ENCODE peak calls at places on chromosomes 3 and 15, in four cellular contexts. I is Caco-2, X is pancreas, L is activated B cell treated with CpG ODN at 0.5 μM for 24 hours. W is an unnamed sample.

GRCh38 chr3:159882784-159883779 is 105.6 kb upstream of the IL12A start:
- DNase-seq in X (no peak), I (no peak), L (no peak), W (peak; percentile 22)

GRCh38 chr3:116005404-116005803 is 382.1 kb downstream of the GAP43 start:
- DNase-seq in I (no peak), X (peak; percentile 17), L (no peak), W (peak; percentile 56)

GRCh38 chr3:190180268-190180667 is 59.6 kb upstream of the P3H2 start:
- DNase-seq in I (no peak), X (no peak), L (no peak), W (no peak)

GRCh38 chr15:52496776-52497470 is 31.8 kb downstream of the MYO5A start:
- DNase-seq in L (no peak), I (no peak), X (no peak), W (no peak)

GRCh38 chr3:188358787-188359493 is 205.0 kb downstream of the LPP start:
- DNase-seq in I (no peak), L (no peak), X (no peak), W (no peak)

GRCh38 chr15:38320181-38320580 is 67.5 kb downstream of the SPRED1 start:
- DNase-seq in L (no peak), X (no peak), I (no peak), W (no peak)

GRCh38 chr15:41024141-41024540 is 70.9 kb downstream of the CHAC1 start:
- DNase-seq in X (no peak), L (no peak), I (no peak), W (no peak)

GRCh38 chr15:64001148-64001547 is 45.1 kb downstream of the DAPK2 start:
- DNase-seq in L (no peak), I (no peak), X (no peak), W (no peak)

GRCh38 chr15:48147358-48147757 is 26.6 kb downstream of the SLC24A5 start:
- DNase-seq in L (no peak), I (no peak), X (no peak), W (no peak)

GRCh38 chr15:48400086-48400485 is 68.9 kb downstream of the DUT start:
- DNase-seq in I (no peak), L (no peak), X (no peak), W (no peak)

GRCh38 chr3:107897471-107898180 is 193.2 kb downstream of the CD47 start:
- DNase-seq in X (no peak), L (no peak), I (no peak), W (no peak)

GRCh38 chr3:68089572-68089991 is 435.2 kb upstream of the SUCLG2 start:
- DNase-seq in I (no peak), X (no peak), L (no peak), W (no peak)

GRCh38 chr3:69012836-69013255 is 638 bp downstream of the EOGT start:
- DNase-seq in I (peak; percentile 64), X (peak; percentile 43), L (peak; percentile 57), W (peak; percentile 69)

GRCh38 chr15:80660114-80660513 is 35.0 kb upstream of the ABHD17C start:
- DNase-seq in L (no peak), I (peak; percentile 63), X (no peak), W (peak; percentile 40)

GRCh38 chr15:71333839-71334238 is 218.6 kb downstream of the THSD4 start:
- DNase-seq in L (no peak), X (no peak), I (no peak), W (no peak)

GRCh38 chr3:148790841-148791240 is 36.8 kb upstream of the CPB1 start:
- DNase-seq in I (no peak), X (peak; percentile 45), L (no peak), W (no peak)

GRCh38 chr3:61449327-61450040 is 111.9 kb upstream of the PTPRG start:
- DNase-seq in I (peak; percentile 44), X (no peak), L (no peak), W (no peak)

GRCh38 chr15:88878720-88879184 is 16.6 kb downstream of the HAPLN3 start:
- DNase-seq in X (peak; percentile 26), L (no peak), I (peak; percentile 68), W (peak; percentile 84)
- TF ChIP-seq CTCF in X (peak; percentile 22), L (no peak), I (peak; percentile 76), W (peak; percentile 85)

GRCh38 chr15:66826504-66826903 is 124.5 kb downstream of the SMAD6 start:
- DNase-seq in I (no peak), X (no peak), L (no peak), W (no peak)
- TF ChIP-seq CTCF in I (no peak), X (no peak), L (no peak), W (no peak)

GRCh38 chr3:16601539-16602005 is 3.7 kb downstream of the DAZL start:
- DNase-seq in L (no peak), I (no peak), X (no peak), W (no peak)

GRCh38 chr3:16604887-16605602 is at the start of gene DAZL:
- DNase-seq in L (no peak), X (no peak), I (no peak), W (no peak)

GRCh38 chr3:16599694-16600093 is 5.5 kb downstream of the DAZL start:
- DNase-seq in L (no peak), X (no peak), I (no peak), W (no peak)

GRCh38 chr3:16604433-16604832 is 790 bp downstream of the DAZL start:
- DNase-seq in X (no peak), I (no peak), L (no peak), W (no peak)

DNA sequence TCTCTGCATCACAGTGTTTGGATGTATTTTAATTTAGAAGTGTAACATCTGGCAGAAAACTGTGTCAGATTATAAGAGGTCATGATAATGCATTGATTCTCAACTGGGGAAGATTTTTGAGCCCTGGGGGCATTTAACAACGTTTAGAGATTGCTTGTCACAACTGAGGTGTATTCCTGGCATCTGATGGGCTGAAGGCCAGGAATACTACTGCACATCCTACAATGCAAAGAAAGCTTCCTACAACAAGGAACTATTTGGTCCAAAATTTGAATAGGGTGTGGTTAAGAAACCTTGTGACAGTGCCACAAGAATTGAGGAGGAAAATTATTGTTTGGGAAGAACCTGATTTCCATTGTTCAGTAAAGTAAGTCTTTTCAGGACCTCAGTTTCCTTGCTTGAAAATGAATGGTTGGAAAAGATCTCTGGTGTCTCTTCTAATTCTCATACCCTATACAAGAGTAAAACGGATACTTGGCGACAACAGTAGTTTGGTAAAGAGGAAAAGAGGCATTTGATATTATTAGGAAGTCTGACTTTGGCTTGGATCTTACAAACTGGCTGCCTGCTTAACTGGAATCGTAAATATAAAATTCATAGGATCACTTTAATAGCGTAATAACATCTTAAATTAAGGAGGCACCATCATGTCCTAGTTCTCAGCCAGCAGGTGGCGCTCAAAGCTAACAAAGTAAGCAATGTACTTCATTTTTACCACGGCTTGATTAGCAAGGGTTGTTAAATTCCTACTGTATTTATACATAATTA is 4.3 kb downstream of the DAZL start:
- DNase-seq in L (peak; percentile 54), X (peak; percentile 68), I (peak; percentile 57), W (peak; percentile 85)
- TF ChIP-seq CTCF in L (no peak), X (peak; percentile 67), I (peak; percentile 84), W (peak; percentile 94)

GRCh38 chr15:66496951-66497501 is 536 bp downstream of the SNAPC5 start:
- DNase-seq in I (no peak), X (no peak), L (no peak), W (no peak)

GRCh38 chr15:66494262-66494661 is 3.3 kb downstream of the SNAPC5 start:
- DNase-seq in X (no peak), I (no peak), L (no peak), W (no peak)

GRCh38 chr15:66497502-66498455 is at the start of gene SNAPC5:
- DNase-seq in L (peak; percentile 97), I (peak; percentile 97), X (peak; percentile 95), W (peak; percentile 99)

GRCh38 chr15:66502491-66502890 is 2.2 kb downstream of the RPL4 start:
- DNase-seq in X (no peak), L (no peak), I (no peak), W (no peak)

DNA sequence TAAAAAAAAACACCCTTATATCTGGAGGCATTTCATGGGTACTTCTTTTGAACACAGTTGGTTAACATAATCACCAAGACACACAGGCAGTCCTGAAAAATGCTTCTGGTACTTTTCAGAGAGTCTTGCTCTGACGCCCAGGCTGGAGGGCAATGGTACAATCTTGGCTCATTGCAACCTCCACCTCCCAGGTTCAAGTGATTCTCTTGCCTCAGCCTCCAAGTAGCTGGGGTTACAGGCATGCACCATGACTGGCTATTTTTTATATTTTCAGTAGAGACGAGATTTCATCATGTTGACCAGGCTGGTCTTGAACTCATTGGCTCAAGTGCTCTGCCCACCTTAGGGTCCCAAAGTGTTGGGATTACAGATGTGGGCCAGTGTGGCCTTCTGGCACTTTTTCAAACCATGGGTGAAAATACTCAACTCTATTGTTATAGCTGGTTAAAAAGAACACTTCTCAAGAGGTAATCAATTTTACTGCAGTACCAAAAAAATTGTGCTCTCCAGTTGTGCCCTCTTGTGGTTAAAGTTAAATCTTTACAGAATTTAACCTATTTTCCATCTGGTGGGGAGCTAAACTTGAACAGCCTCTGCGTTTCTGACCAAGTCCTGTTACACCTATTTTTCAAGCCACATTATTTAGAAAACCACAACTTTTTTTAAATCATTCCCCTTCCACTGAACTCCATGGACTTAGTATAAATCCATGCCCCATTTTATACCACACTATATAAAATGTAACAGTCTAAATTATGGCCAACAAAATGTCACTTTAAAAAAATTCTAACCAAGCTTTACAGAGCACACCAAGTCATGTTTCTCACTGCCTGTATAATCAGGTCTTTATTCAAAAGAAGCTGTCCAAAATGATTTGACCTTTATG is 1.2 kb upstream of the SNAPC5 start:
- DNase-seq in X (no peak), I (peak; percentile 38), L (no peak), W (no peak)
- TF ChIP-seq CTCF in X (no peak), I (peak; percentile 22), L (no peak), W (peak; percentile 38)

DNA sequence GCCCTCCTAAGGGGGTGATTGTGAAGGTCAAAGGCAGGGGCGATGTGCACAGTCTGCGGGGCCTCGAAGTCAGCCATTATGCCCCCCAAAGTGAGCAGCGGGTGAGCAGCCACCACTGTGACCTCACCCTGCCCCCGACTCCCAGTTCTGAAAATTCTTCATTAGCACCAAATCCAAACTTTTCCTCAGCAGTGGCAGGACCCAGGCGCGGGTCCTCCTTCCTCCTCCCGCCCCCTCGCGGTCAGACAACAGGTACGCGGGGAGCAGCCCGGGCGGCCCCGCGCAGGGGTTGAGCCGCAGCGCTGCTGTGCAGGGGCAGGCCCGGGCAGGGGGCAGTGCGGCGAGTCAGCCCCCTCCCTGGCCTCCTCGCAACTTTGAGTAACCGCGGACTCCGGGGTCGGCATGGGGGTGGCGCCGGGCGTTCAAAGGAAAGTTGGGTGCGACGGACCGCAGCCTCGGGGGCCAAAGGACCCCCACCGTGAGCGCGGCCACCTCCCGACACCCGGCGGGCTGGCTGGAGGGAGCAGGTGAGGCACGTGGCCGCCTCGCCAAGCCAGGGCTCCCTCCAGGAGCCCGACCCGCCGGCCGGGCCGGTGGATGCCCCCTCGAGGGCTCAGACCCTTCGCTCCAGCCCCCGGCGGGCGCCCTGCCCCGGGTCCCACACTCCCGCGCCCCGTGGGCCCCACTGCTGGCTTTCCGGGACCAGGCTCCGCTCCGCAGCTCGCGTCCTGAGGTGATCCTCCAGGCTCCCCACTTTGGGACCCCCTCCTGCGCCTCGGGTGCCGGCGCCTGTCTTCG is 49.4 kb upstream of the CCDC174 start:
- DNase-seq in X (no peak), I (peak; percentile 67), L (no peak), W (no peak)
- TF ChIP-seq CTCF in X (no peak), I (peak; percentile 45), L (no peak), W (peak; percentile 28)

DNA sequence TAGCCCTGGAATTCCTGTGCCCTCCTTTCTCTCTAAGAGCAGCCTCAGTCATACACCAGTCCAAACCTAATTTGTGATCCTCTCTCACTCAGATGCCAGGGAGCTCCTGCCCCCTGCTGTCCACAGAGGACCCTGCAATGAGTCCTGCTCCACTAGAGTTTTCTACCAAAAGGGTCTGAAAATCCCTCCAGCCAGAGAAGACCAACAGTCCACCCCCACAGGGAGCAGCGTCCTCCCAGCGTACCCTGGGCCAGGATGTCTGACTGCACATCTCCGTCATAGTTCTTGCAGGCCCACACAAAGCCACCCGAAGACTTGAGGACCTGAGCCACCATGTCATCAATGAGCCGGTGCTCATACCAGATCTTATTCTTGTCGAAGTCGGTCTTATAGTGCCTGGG is 15.4 kb downstream of the IDH2 start:
- DNase-seq in I (peak; percentile 65), X (no peak), L (peak; percentile 45), W (peak; percentile 67)
- TF ChIP-seq CTCF in I (peak; percentile 81), X (peak; percentile 25), L (peak; percentile 22), W (peak; percentile 61)

GRCh38 chr3:43082457-43082856 is 23.4 kb downstream of the POMGNT2 start:
- DNase-seq in X (no peak), L (no peak), I (no peak), W (no peak)
- TF ChIP-seq CTCF in X (no peak), L (no peak), I (no peak), W (no peak)

W was measured in glutamatergic neuron.